ENCODE peak calls at places on chromosomes 7 and 10, in six cellular contexts. P, M, F, T, K and Q are unnamed samples.

GRCh38 chr7:69659964-69660363 is 61.7 kb downstream of the AUTS2 start:
- DNase-seq in P (no peak), M (no peak), F (no peak), T (no peak), K (peak; percentile 40), Q (no peak)

GRCh38 chr10:3648179-3648975 is 136.6 kb downstream of the KLF6 start:
- DNase-seq in P (no peak), M (no peak), F (no peak), T (no peak), K (no peak), Q (no peak)

GRCh38 chr10:4343798-4344370 is 482.1 kb upstream of the AKR1E2 start:
- DNase-seq in P (no peak), M (no peak), F (no peak), T (no peak), K (peak; percentile 57), Q (no peak)

GRCh38 chr10:26519803-26520202 is 81.7 kb downstream of the APBB1IP start:
- DNase-seq in P (no peak), M (no peak), F (no peak), T (no peak), K (no peak), Q (no peak)

GRCh38 chr10:6721480-6721879 is 141.4 kb upstream of the PRKCQ start:
- DNase-seq in P (no peak), M (no peak), F (peak; percentile 55), T (peak; percentile 79), K (peak; percentile 98), Q (no peak)

GRCh38 chr7:26343837-26344236 is 52.2 kb downstream of the SNX10 start:
- DNase-seq in P (no peak), M (no peak), F (no peak), T (no peak), K (no peak), Q (no peak)

GRCh38 chr7:157234271-157234670 is 95.5 kb downstream of the UBE3C start:
- DNase-seq in P (no peak), M (no peak), F (no peak), T (no peak), K (peak; percentile 61), Q (no peak)

GRCh38 chr10:123997486-123998196 is 95.8 kb downstream of the CHST15 start:
- DNase-seq in P (no peak), M (no peak), F (peak; percentile 70), T (peak; percentile 77), K (peak; percentile 98), Q (no peak)

GRCh38 chr10:95635319-95635733 is 21.2 kb downstream of the ALDH18A1 start:
- DNase-seq in P (no peak), M (no peak), F (no peak), T (no peak), K (no peak), Q (no peak)

GRCh38 chr10:126903646-126904360 is 1.4 kb upstream of the DOCK1 start:
- DNase-seq in P (no peak), M (no peak), F (no peak), T (peak; percentile 41), K (no peak), Q (no peak)

GRCh38 chr10:126905776-126906703 is 812 bp downstream of the DOCK1 start:
- DNase-seq in P (no peak), M (no peak), F (no peak), T (peak; percentile 82), K (peak; percentile 75), Q (no peak)

GRCh38 chr10:126904493-126904806 is 778 bp upstream of the DOCK1 start:
- DNase-seq in P (no peak), M (no peak), F (no peak), T (peak; percentile 74), K (peak; percentile 32), Q (no peak)

GRCh38 chr10:126906704-126907422 is 1.6 kb downstream of the DOCK1 start:
- DNase-seq in P (no peak), M (no peak), F (no peak), T (no peak), K (no peak), Q (no peak)

GRCh38 chr10:126904807-126905686 is at the start of gene DOCK1:
- DNase-seq in P (no peak), M (no peak), F (peak; percentile 66), T (peak; percentile 85), K (peak; percentile 91), Q (no peak)
- H3K4me3 ChIP-seq in P (no peak within 1 kb of the TSS), M (no peak within 1 kb of the TSS), F (peak within 1 kb of the TSS; percentile 52), T (peak within 1 kb of the TSS; percentile 97), K (peak within 1 kb of the TSS; percentile 84), Q (no peak within 1 kb of the TSS)

DNA sequence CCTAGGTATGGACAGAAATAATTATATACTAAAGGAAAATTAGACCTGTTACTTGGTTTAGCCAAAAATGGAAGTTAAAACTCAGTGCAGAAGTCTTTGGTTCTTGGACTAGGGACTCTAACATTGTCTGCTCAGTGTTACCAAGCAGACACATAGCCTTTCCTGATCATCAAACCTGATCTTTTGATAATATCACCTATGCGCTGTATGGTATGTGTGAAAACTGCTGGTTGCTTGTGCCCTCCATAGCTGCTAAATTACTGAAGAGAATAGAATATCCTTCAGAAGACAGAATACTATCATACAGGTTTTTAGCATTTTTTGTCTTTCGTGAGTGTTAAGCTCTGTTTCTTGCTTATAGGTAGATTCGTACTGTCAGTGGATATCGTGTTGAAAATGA is 68.7 kb downstream of the ST7 start:
- DNase-seq in P (no peak), M (no peak), F (no peak), T (no peak), K (no peak), Q (no peak)
- H3K4me3 ChIP-seq in P (no peak overlapping the region), M (no peak overlapping the region), F (no peak overlapping the region), T (no peak overlapping the region), K (no peak overlapping the region), Q (no peak overlapping the region)

DNA sequence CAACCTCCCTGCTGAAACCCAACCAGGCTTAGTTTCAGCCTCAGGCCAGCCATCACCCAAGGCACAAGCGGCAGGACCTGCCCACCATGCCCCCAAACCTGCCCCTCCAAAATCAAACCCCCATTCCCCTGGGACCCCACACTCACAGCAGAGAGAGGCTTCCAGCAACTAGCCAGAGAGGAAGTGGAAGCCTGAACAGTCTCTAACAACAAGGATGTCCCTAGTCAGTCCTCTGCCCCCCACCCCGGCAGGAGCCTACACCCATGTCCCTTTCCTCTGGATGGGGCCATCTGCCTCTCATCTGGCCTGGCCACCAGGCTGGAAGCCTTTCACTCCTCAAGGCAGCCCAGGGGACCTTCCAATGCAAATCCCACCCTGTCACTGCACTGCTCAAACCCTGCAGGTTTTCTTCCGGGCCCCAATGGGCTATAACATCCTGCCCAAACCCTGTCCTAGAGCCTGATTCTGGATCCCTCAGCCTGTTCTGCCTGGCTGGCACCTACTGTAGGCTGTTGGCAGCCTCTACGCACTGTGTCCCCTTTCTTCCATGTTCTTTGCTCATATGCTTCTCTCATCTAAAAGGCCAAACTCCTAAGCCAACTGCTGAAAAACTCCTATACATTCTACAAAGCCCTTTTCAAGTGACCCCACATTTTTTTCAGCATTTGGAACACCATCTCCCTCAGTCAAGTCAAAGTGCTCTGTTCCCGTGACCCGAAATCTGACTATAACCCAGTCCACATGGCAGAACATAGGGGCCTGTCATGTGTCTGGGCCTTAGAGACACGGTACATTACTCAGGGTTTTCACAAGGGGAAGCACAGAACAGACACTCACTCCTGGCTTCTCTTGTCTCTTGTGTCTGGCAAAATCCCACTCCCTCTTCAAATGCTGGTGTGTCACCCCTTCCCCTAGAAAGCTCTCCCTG is 253.3 kb downstream of the TNS3 start:
- DNase-seq in P (no peak), M (no peak), F (no peak), T (peak; percentile 50), K (no peak), Q (no peak)
- H3K4me3 ChIP-seq in P (no peak overlapping the region), M (no peak overlapping the region), F (peak overlapping the region; percentile 24), T (peak overlapping the region; percentile 33), K (peak overlapping the region; percentile 46), Q (no peak overlapping the region)

DNA sequence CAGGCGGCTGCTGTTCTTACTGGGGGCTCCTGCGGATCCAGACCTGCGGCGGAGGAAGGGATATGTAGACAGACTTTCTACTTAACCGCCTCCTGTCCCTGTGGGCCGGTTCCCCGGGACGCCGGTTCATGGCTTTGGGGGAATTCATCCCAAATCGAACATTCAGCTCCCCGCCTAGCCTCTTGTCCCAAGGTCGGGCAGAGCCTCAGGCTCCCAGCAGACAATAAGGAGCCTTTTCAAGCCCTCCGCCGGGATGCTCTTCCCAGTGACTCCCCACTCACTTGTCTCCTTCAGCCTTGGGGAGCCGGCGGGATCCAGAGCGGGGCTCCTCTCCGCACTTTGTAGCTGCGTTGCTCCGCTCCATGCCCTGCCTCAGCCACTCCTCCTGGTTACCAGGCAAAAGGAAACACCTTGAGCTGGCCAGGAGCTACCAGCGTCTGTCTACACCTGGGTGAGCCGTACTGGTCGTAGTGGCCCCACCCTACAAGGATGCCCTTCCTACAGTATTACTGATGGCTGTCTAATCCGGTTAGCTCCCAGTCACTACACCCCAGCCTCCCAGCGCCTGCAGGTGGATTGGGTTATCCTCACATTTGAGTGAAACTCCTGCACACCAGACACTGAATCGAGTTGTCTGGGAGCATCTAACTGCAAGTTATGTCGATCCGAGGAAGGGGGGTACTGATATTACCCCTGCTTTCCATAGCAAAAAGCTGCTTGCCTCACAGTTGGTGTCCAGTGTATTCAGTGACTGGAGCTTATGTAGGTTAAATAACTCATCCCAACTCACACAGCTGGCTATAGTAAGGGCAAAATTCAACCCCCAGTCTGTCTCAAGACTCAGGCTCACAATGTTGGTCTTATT is at the start of gene C10orf95:
- DNase-seq in P (no peak), M (no peak), F (peak; percentile 66), T (no peak), K (peak; percentile 42), Q (no peak)
- H3K4me3 ChIP-seq in P (peak within 1 kb of the TSS; percentile 84), M (peak within 1 kb of the TSS; percentile 96), F (peak within 1 kb of the TSS; percentile 46), T (peak within 1 kb of the TSS; percentile 93), K (peak within 1 kb of the TSS; percentile 74), Q (peak within 1 kb of the TSS; percentile 72)

GRCh38 chr7:135076882-135077281 is 71.0 kb upstream of the TMEM140 start:
- DNase-seq in P (no peak), M (no peak), F (no peak), T (no peak), K (no peak), Q (no peak)

GRCh38 chr7:135078051-135078450 is 69.8 kb upstream of the TMEM140 start:
- DNase-seq in P (no peak), M (no peak), F (no peak), T (no peak), K (no peak), Q (no peak)

GRCh38 chr7:135074096-135074495 is 73.8 kb upstream of the TMEM140 start:
- DNase-seq in P (no peak), M (no peak), F (no peak), T (no peak), K (no peak), Q (no peak)

GRCh38 chr7:135077642-135078041 is 70.2 kb upstream of the TMEM140 start:
- DNase-seq in P (no peak), M (no peak), F (no peak), T (no peak), K (no peak), Q (no peak)

GRCh38 chr7:135075716-135076115 is 72.2 kb upstream of the TMEM140 start:
- DNase-seq in P (no peak), M (no peak), F (no peak), T (no peak), K (no peak), Q (no peak)
- H3K4me3 ChIP-seq in P (no peak overlapping the region), M (no peak overlapping the region), F (no peak overlapping the region), T (no peak overlapping the region), K (no peak overlapping the region), Q (no peak overlapping the region)

GRCh38 chr7:43646603-43647313 is 63.9 kb downstream of the STK17A start:
- DNase-seq in P (no peak), M (peak; percentile 13), F (peak; percentile 73), T (no peak), K (peak; percentile 90), Q (no peak)
- H3K4me3 ChIP-seq in P (peak overlapping the region; percentile 24), M (peak overlapping the region; percentile 64), F (no peak overlapping the region), T (no peak overlapping the region), K (peak overlapping the region; percentile 53), Q (no peak overlapping the region)

GRCh38 chr7:38299275-38299931 is 26.0 kb upstream of the TARP start:
- DNase-seq in P (no peak), M (no peak), F (no peak), T (no peak), K (no peak), Q (no peak)
- H3K4me3 ChIP-seq in P (no peak overlapping the region), M (no peak overlapping the region), F (no peak overlapping the region), T (no peak overlapping the region), K (no peak overlapping the region), Q (no peak overlapping the region)